ENCODE peak calls at places on chromosomes 13 and 19, in four cellular contexts. U is heart left ventricle, O is body of pancreas, R is suprapubic skin. M is an unnamed sample. For H3K4me1, the result is how much of the 10 kb centered on the place peaks cover.

GRCh38 chr19:2291185-2291751 is 9.3 kb upstream of the PEAK3 start:
- DNase-seq in R (no peak), U (no peak), O (no peak), M (no peak)

GRCh38 chr13:63843766-63844699 is 2428.4 kb upstream of the PCDH20 start:
- DNase-seq in U (no peak), R (no peak), O (no peak), M (no peak)

GRCh38 chr13:43303040-43303729 is 279.8 kb downstream of the DNAJC15 start:
- DNase-seq in U (peak), O (peak), R (no peak), M (peak)

GRCh38 chr19:49852631-49853126 is 1.7 kb downstream of the PTOV1 start:
- DNase-seq in R (no peak), U (no peak), O (no peak), M (no peak)

GRCh38 chr19:40191836-40192646 is 815 bp downstream of the MAP3K10 start:
- DNase-seq in O (peak), R (no peak), U (peak), M (peak)

GRCh38 chr13:20801704-20802103 is 27.9 kb upstream of the EEF1AKMT1 start:
- DNase-seq in O (no peak), R (no peak), U (no peak), M (no peak)

GRCh38 chr13:97279913-97280312 is 57.8 kb downstream of the MBNL2 start:
- DNase-seq in R (no peak), U (no peak), O (no peak), M (no peak)

GRCh38 chr19:15995536-15995935 is 46.7 kb downstream of the OR10H4 start:
- DNase-seq in U (no peak), R (no peak), O (peak), M (no peak)

GRCh38 chr13:107373551-107373950 is 805.6 kb upstream of the ARGLU1 start:
- DNase-seq in U (no peak), R (no peak), O (no peak), M (no peak)

GRCh38 chr13:105969761-105970160 is 565.7 kb downstream of the EFNB2 start:
- DNase-seq in R (no peak), U (no peak), O (no peak), M (no peak)

GRCh38 chr19:30148039-30148438 is 206.0 kb downstream of the URI1 start:
- DNase-seq in U (no peak), O (no peak), R (no peak), M (no peak)

GRCh38 chr19:43624933-43625332 is 5.5 kb upstream of the ZNF428 start:
- DNase-seq in O (peak), U (peak), R (no peak), M (peak)

GRCh38 chr19:660793-661426 is 2.1 kb downstream of the RNF126 start:
- DNase-seq in U (peak), O (no peak), R (no peak), M (no peak)
- H3K4me1 ChIP-seq in U (half or more), O (half or more), R (half or more), M (under half)

GRCh38 chr13:19782049-19782726 is 557 bp downstream of the PSPC1 start:
- DNase-seq in R (peak), U (peak), O (peak), M (peak)
- TF ChIP-seq POLR2A in R (no peak), U (no peak), O (no peak), M (no peak)

DNA sequence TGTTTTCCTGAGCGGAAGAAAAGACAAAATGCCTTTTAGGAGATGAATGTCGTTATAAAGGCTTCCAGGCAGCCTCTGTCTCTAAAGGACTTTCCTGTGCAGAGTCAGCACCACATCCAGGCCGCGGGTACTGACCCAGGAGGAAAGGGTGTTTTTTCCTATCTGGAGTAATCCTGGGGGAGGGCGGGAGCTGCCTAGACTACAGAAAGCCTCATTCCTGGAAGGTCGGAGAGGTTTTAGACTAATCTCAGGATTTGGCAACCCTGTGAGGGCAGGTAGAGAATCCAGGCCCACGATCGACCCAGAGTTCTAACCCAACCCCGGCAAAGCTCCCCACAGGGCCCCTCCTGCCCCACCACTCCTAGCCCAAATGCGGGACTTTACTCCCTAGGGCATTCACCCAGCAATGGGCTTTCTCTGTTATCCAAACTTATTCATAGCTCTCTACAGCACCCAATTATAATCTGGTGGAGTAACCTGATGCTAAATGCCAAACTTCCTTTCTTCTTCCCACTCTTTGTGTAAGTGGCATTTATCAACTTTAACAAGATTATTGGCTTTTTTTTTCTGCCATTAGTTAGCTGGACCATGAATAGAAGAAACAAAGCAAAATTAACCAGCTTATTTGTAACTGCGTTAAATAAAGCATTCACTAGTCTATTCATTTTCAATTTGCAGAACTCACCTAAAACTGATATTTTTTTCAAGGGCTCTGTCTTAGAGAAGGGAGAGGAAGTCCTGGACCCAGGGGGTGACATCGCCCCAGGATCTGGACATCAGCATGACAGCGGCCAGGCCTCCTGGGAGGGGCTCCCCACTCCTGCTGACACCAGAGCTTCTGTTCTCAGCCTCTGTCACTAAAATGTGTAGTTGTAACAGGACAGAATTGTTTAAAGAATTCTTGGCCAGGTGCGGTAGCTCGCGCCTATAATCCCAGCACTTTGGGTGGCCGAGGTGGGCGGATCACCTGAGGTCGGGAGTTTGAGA is 1.4 kb downstream of the FAM124A start:
- DNase-seq in R (no peak), O (no peak), U (peak), M (no peak)
- H3K4me1 ChIP-seq in R (under half), O (under half), U (under half), M (under half)

GRCh38 chr19:51127755-51128154 is 3.0 kb downstream of the SIGLEC9 start:
- DNase-seq in U (peak), R (peak), O (peak), M (no peak)
- TF ChIP-seq POLR2A in U (no peak), R (no peak), O (no peak), M (no peak)

DNA sequence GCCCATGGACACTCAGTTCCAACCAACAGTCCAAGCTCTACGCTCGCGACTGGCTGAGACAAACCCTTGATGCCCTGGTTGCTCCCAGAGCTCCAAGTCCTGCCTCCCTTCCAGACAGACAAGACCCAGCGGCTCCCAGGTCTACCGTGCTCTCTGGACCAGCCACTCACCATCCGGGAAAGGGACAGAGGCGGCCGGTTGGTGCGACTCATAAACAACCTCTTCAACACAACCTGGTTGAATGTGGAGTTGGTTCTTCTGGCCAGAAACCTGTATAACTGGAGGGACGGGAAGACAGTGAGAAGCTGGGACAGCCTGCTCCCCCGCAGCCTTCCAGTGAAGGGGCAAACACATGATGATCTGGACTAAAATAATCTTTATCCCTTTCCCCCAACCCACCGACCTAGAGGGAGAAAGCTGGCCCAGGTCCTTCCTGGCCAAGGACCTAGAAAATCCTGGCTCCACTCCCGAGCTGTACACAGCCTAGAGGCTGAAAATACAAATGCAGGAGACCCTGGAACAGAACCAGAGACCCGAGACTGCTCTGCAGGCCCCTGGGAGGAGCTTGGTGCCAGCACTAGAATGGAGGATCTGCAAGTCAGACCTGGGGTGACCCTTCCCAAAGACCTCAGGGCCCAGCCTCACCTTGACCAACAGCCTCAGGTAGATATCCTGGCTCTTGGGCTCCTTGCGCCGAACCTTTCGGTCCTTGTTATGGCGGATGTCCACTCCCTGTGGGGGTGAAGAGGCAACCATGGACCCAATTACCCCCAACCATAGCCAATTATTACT is 1.6 kb downstream of the RPL18 start:
- DNase-seq in O (no peak), U (no peak), R (no peak), M (no peak)
- H3K4me1 ChIP-seq in O (under half), U (under half), R (half or more), M (under half)

DNA sequence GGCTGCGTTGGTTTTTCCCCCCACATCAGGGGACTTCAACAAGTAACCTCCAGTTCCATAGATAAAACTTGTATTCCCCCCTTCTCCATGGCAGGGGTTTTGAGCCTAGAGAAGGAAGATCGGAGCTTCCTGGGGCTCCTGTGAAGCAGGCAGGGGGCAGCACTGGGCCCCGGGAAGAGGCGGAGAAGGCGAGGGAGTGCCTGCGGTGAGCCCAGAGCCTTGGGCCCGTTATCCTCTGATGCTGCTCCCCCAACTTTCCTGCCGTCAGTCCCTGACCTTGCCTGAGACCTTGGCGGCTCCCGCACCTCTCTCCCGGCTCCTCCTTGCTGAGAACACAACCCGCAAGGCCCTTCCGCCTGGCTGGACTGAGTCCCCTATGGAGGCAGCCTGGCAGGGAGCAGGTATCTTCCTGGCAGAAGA is 2.5 kb downstream of the LIPE start:
- DNase-seq in U (no peak), R (no peak), O (no peak), M (peak)
- TF ChIP-seq POLR2A in U (no peak), R (no peak), O (no peak), M (no peak)

GRCh38 chr13:29583073-29583785 is 12.3 kb downstream of the SLC7A1 start:
- DNase-seq in R (no peak), O (no peak), U (no peak), M (no peak)
- H3K4me1 ChIP-seq in R (half or more), O (half or more), U (under half), M (under half)

DNA sequence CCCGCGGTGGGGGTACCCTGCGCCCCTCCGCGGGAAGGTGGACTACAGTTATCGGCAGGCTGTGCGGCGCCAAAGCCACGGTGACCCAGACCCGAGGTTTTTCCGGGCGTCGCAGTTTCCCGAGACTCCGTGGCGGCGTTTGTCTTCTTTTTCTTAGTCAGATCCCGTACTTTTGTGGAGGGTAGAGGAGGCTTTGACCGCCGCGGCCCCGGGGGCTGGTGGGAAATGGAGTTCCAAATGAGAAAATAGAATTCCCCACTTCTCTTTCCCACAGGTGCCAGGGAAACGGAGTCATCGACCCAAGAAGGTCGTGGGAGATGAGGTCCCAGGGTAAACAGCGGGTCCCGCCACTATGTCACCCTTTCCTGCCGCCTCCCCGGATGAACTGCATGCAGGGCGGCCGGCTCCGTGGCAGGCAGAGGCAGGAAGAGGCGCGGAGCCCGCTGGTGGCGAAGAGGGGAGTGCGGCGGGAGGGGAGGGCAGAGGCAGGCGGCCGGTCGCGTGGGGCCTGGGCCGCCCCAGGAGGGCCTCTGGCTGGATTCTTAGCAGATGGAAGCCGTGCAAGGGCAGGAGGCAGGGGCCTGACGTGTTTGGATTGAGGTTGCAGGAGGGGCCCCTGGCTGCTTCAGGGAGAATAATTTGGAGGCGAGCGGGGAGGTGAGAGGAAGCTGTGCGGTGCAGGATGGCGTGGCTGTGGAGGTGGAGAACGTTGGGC is 11.5 kb downstream of the CYTH2 start:
- DNase-seq in R (no peak), U (peak), O (peak), M (peak)
- TF ChIP-seq POLR2A in R (no peak), U (no peak), O (no peak), M (no peak)

M was measured in ovary.